ENCODE peak calls at places on chromosomes 2 and 18, in four cellular contexts. One of them, this sample, is unnamed.

GRCh38 chr18:59612461-59612860 is 84.8 kb downstream of the CCBE1 start:
- DNase-seq in CD8-positive, alpha-beta T cell: no peak
- DNase-seq in OCI-LY7: no peak
- DNase-seq in mammary epithelial cell: no peak
- DNase-seq in this sample: no peak

GRCh38 chr18:23228102-23229051 is 93.1 kb downstream of the CABLES1 start:
- DNase-seq in mammary epithelial cell: no peak
- DNase-seq in OCI-LY7: peak
- DNase-seq in CD8-positive, alpha-beta T cell: no peak
- DNase-seq in this sample: peak

GRCh38 chr2:8176837-8177236 is 505.0 kb upstream of the ID2 start:
- DNase-seq in CD8-positive, alpha-beta T cell: no peak
- DNase-seq in OCI-LY7: no peak
- DNase-seq in mammary epithelial cell: no peak
- DNase-seq in this sample: no peak

GRCh38 chr2:214328941-214329340 is 81.9 kb upstream of the VWC2L start:
- DNase-seq in OCI-LY7: no peak
- DNase-seq in CD8-positive, alpha-beta T cell: no peak
- DNase-seq in mammary epithelial cell: peak
- DNase-seq in this sample: no peak

GRCh38 chr2:20052229-20052871 is 922 bp upstream of the LAPTM4A start:
- DNase-seq in OCI-LY7: no peak
- DNase-seq in mammary epithelial cell: no peak
- DNase-seq in CD8-positive, alpha-beta T cell: no peak
- DNase-seq in this sample: no peak

GRCh38 chr18:47901624-47902362 is 28.7 kb downstream of the SMAD2 start:
- DNase-seq in OCI-LY7: peak
- DNase-seq in CD8-positive, alpha-beta T cell: no peak
- DNase-seq in mammary epithelial cell: peak
- DNase-seq in this sample: no peak

GRCh38 chr2:239917128-239917956 is 107.8 kb downstream of the NDUFA10 start:
- DNase-seq in OCI-LY7: peak
- DNase-seq in mammary epithelial cell: no peak
- DNase-seq in CD8-positive, alpha-beta T cell: no peak
- DNase-seq in this sample: peak

GRCh38 chr2:65553504-65554074 is 121.2 kb upstream of the SPRED2 start:
- DNase-seq in OCI-LY7: no peak
- DNase-seq in mammary epithelial cell: no peak
- DNase-seq in CD8-positive, alpha-beta T cell: no peak
- DNase-seq in this sample: no peak

GRCh38 chr2:111666160-111666559 is 217.8 kb downstream of the ANAPC1 start:
- DNase-seq in mammary epithelial cell: no peak
- DNase-seq in OCI-LY7: no peak
- DNase-seq in CD8-positive, alpha-beta T cell: no peak
- DNase-seq in this sample: no peak

GRCh38 chr18:80181642-80182461 is 65.5 kb downstream of the PARD6G start:
- DNase-seq in CD8-positive, alpha-beta T cell: no peak
- DNase-seq in OCI-LY7: no peak
- DNase-seq in mammary epithelial cell: no peak
- DNase-seq in this sample: no peak

GRCh38 chr2:72027426-72028161 is 120.1 kb downstream of the CYP26B1 start:
- DNase-seq in OCI-LY7: no peak
- DNase-seq in mammary epithelial cell: peak
- DNase-seq in CD8-positive, alpha-beta T cell: no peak
- DNase-seq in this sample: no peak

GRCh38 chr2:55779459-55780421 is 86.1 kb upstream of the PNPT1 start:
- DNase-seq in CD8-positive, alpha-beta T cell: no peak
- DNase-seq in OCI-LY7: no peak
- DNase-seq in mammary epithelial cell: peak
- DNase-seq in this sample: peak

GRCh38 chr2:9648821-9649220 is 18.0 kb upstream of the YWHAQ start:
- DNase-seq in OCI-LY7: no peak
- DNase-seq in CD8-positive, alpha-beta T cell: no peak
- DNase-seq in mammary epithelial cell: no peak
- DNase-seq in this sample: no peak

GRCh38 chr2:74834806-74835755 is 1.2 kb downstream of the HK2 start:
- DNase-seq in OCI-LY7: peak
- DNase-seq in CD8-positive, alpha-beta T cell: peak
- DNase-seq in mammary epithelial cell: peak
- DNase-seq in this sample: no peak

GRCh38 chr2:220887271-220887870 is 684.7 kb downstream of the EPHA4 start:
- DNase-seq in OCI-LY7: no peak
- DNase-seq in mammary epithelial cell: no peak
- DNase-seq in CD8-positive, alpha-beta T cell: no peak
- DNase-seq in this sample: peak

GRCh38 chr2:188808921-188809320 is 165.3 kb upstream of the COL3A1 start:
- DNase-seq in mammary epithelial cell: peak
- DNase-seq in CD8-positive, alpha-beta T cell: no peak
- DNase-seq in OCI-LY7: no peak
- DNase-seq in this sample: peak

GRCh38 chr2:85585781-85586105 is 1.5 kb downstream of the VAMP5 start:
- DNase-seq in CD8-positive, alpha-beta T cell: no peak
- DNase-seq in mammary epithelial cell: no peak
- DNase-seq in OCI-LY7: no peak
- DNase-seq in this sample: no peak

GRCh38 chr18:42736074-42736473 is 379.4 kb downstream of the RIT2 start:
- DNase-seq in CD8-positive, alpha-beta T cell: no peak
- DNase-seq in OCI-LY7: no peak
- DNase-seq in mammary epithelial cell: no peak
- DNase-seq in this sample: no peak

GRCh38 chr2:219493086-219493485 is 5.6 kb upstream of the GMPPA start:
- DNase-seq in CD8-positive, alpha-beta T cell: no peak
- DNase-seq in mammary epithelial cell: no peak
- DNase-seq in OCI-LY7: no peak
- DNase-seq in this sample: no peak

GRCh38 chr18:50424877-50425690 is 50.2 kb downstream of the SKA1 start:
- DNase-seq in CD8-positive, alpha-beta T cell: no peak
- DNase-seq in mammary epithelial cell: peak
- DNase-seq in OCI-LY7: no peak
- DNase-seq in this sample: peak

GRCh38 chr2:17101596-17101995 is 416.6 kb downstream of the RAD51AP2 start:
- DNase-seq in CD8-positive, alpha-beta T cell: no peak
- DNase-seq in mammary epithelial cell: no peak
- DNase-seq in OCI-LY7: no peak
- DNase-seq in this sample: no peak

GRCh38 chr2:139992711-139993345 is 1212.6 kb upstream of the NXPH2 start:
- DNase-seq in CD8-positive, alpha-beta T cell: no peak
- DNase-seq in mammary epithelial cell: no peak
- DNase-seq in OCI-LY7: no peak
- DNase-seq in this sample: no peak

GRCh38 chr2:44131177-44131576 is 37.5 kb upstream of the PPM1B start:
- DNase-seq in OCI-LY7: no peak
- DNase-seq in mammary epithelial cell: no peak
- DNase-seq in CD8-positive, alpha-beta T cell: no peak
- DNase-seq in this sample: no peak

GRCh38 chr2:44126106-44126797 is 42.4 kb upstream of the PPM1B start:
- DNase-seq in OCI-LY7: no peak
- DNase-seq in mammary epithelial cell: peak
- DNase-seq in CD8-positive, alpha-beta T cell: no peak
- DNase-seq in this sample: no peak

GRCh38 chr2:44135307-44135706 is 33.4 kb upstream of the PPM1B start:
- DNase-seq in CD8-positive, alpha-beta T cell: no peak
- DNase-seq in OCI-LY7: no peak
- DNase-seq in mammary epithelial cell: no peak
- DNase-seq in this sample: no peak

GRCh38 chr2:44134848-44135247 is 33.8 kb upstream of the PPM1B start:
- DNase-seq in mammary epithelial cell: no peak
- DNase-seq in CD8-positive, alpha-beta T cell: no peak
- DNase-seq in OCI-LY7: no peak
- DNase-seq in this sample: no peak

DNA sequence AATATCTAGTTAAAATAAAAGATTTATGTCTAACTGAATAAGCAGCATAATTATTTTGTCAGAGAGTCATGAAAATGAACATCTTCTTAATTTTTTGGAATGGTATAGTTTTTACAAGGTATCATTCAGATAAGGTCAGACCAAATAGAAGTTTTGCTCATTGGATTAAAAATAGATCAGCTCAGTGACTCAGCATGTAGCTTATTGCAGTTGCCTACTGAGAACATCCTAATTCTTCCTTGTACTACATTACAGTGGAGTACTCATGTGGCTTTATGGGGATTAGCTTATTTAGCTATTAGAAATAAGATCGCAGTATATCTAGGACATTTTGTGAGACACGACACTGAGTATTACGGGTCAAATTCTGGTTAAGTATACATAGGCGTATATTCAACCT is 38.2 kb upstream of the PPM1B start:
- DNase-seq in CD8-positive, alpha-beta T cell: no peak
- DNase-seq in OCI-LY7: no peak
- DNase-seq in mammary epithelial cell: no peak
- DNase-seq in this sample: peak
- H3K27ac ChIP-seq in CD8-positive, alpha-beta T cell: no peak
- H3K27ac ChIP-seq in OCI-LY7: no peak
- H3K27ac ChIP-seq in mammary epithelial cell: no peak
- H3K27ac ChIP-seq in this sample: peak

GRCh38 chr2:6359964-6360363 is 505.7 kb downstream of the CMPK2 start:
- DNase-seq in CD8-positive, alpha-beta T cell: no peak
- DNase-seq in OCI-LY7: no peak
- DNase-seq in mammary epithelial cell: no peak
- DNase-seq in this sample: no peak

GRCh38 chr2:6362671-6363450 is 502.8 kb downstream of the CMPK2 start:
- DNase-seq in CD8-positive, alpha-beta T cell: no peak
- DNase-seq in mammary epithelial cell: no peak
- DNase-seq in OCI-LY7: no peak
- DNase-seq in this sample: no peak

GRCh38 chr2:6358542-6358941 is 507.2 kb downstream of the CMPK2 start:
- DNase-seq in OCI-LY7: no peak
- DNase-seq in mammary epithelial cell: no peak
- DNase-seq in CD8-positive, alpha-beta T cell: no peak
- DNase-seq in this sample: no peak

GRCh38 chr2:6356127-6356761 is 509.5 kb downstream of the CMPK2 start:
- DNase-seq in mammary epithelial cell: no peak
- DNase-seq in CD8-positive, alpha-beta T cell: no peak
- DNase-seq in OCI-LY7: peak
- DNase-seq in this sample: no peak

DNA sequence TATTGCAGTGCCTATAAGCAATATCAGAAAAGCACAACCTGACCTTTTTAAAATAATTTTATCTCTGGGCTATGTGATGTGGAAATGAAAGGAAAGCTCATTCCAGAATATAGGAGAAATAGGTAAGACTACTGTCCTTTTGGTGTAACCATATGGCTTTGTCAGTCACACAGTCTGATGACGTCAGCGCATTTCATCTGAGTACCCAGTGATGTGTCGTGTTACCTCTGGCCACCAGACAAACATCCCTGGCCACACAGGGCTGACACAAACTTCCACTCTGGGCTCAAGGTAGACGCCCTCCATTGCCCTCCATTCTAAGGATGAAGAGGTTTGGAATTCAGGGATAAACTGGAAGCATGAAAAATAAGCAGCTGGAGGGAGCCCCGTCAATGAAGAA is 506.7 kb downstream of the CMPK2 start:
- DNase-seq in OCI-LY7: no peak
- DNase-seq in CD8-positive, alpha-beta T cell: no peak
- DNase-seq in mammary epithelial cell: no peak
- DNase-seq in this sample: no peak
- H3K27ac ChIP-seq in OCI-LY7: no peak
- H3K27ac ChIP-seq in CD8-positive, alpha-beta T cell: no peak
- H3K27ac ChIP-seq in mammary epithelial cell: no peak
- H3K27ac ChIP-seq in this sample: no peak

GRCh38 chr2:120064664-120065063 is 51.8 kb downstream of the EPB41L5 start:
- DNase-seq in mammary epithelial cell: no peak
- DNase-seq in OCI-LY7: no peak
- DNase-seq in CD8-positive, alpha-beta T cell: no peak
- DNase-seq in this sample: no peak

DNA sequence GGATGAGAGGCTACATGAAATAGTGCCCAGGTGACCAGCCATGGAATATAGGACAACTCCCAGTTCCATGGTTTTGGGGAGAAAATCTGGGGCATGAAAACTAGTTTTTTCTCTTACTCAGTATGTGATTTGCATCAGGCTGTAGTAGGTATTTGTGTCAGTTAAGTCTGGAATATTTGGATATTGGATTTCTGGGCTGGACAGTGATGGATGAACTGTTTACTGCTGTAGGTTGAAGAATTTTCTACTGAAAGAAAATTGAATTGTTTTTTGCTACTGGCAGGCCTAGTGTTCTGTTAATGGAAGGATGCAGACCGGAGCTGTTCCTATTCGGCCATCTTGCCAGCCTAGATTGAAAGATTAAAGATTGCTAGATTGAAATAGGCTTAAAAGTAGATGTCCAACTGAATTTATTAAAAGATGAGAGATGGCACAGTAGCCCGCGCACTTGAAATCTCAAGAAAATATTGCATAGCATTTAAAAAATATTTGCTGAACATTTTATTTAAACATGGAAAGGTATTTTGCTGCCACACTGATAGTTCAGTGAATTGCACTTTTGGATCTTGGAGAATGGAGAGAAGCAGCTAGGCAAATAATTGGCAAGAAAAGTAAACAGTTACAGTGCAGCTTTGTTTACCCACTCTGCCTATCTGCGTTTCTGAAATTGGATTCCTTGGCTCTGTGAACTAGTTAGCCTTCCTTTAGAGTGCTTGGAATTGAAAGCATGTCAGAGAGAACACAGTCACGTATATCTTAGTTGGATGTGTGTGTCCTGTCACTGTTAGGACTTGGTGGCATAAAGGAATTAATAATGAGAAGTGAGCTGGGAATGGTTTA is 54.1 kb downstream of the EPB41L5 start:
- DNase-seq in OCI-LY7: no peak
- DNase-seq in mammary epithelial cell: no peak
- DNase-seq in CD8-positive, alpha-beta T cell: no peak
- DNase-seq in this sample: peak
- H3K27ac ChIP-seq in OCI-LY7: no peak
- H3K27ac ChIP-seq in mammary epithelial cell: no peak
- H3K27ac ChIP-seq in CD8-positive, alpha-beta T cell: no peak
- H3K27ac ChIP-seq in this sample: no peak

GRCh38 chr18:12990977-12991838 is at the start of gene CEP192:
- DNase-seq in OCI-LY7: peak
- DNase-seq in mammary epithelial cell: peak
- DNase-seq in CD8-positive, alpha-beta T cell: peak
- DNase-seq in this sample: peak

GRCh38 chr18:12991839-12992216 is 666 bp downstream of the CEP192 start:
- DNase-seq in CD8-positive, alpha-beta T cell: no peak
- DNase-seq in mammary epithelial cell: no peak
- DNase-seq in OCI-LY7: no peak
- DNase-seq in this sample: no peak

GRCh38 chr18:12989397-12990127 is 1.6 kb upstream of the CEP192 start:
- DNase-seq in OCI-LY7: no peak
- DNase-seq in mammary epithelial cell: no peak
- DNase-seq in CD8-positive, alpha-beta T cell: no peak
- DNase-seq in this sample: no peak

GRCh38 chr18:12990662-12990976 is 543 bp upstream of the CEP192 start:
- DNase-seq in CD8-positive, alpha-beta T cell: no peak
- DNase-seq in mammary epithelial cell: no peak
- DNase-seq in OCI-LY7: no peak
- DNase-seq in this sample: peak

DNA sequence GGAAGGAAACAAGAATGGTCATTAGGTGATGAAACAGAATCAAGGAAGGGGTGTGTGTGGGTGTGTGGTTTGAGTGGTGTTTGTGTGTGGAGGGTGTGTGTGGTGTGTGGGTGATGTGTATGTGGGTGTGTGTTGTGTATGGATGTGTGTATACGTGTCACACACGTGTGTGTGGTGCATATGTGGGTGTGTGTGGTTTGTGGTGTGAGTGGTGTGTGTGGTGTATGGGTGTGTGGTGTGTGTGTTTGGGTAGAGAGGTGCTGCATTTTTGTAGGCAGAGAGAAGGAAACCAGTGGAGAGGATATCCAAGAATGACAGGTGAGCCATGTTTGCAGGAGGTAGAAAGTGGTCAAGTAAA is 1.1 kb upstream of the CEP192 start:
- DNase-seq in mammary epithelial cell: peak
- DNase-seq in CD8-positive, alpha-beta T cell: no peak
- DNase-seq in OCI-LY7: no peak
- DNase-seq in this sample: no peak
- H3K27ac ChIP-seq in mammary epithelial cell: peak
- H3K27ac ChIP-seq in CD8-positive, alpha-beta T cell: no peak
- H3K27ac ChIP-seq in OCI-LY7: peak
- H3K27ac ChIP-seq in this sample: no peak

This sample was measured in brain microvascular endothelial cell.